ENCODE peak calls at places on chromosomes 7 and 10, in six cellular contexts. F, X, N, I, Q and W are unnamed samples.

GRCh38 chr7:28957064-28957821 is 887 bp downstream of the TRIL start:
- DNase-seq in F (peak), X (no peak), N (peak), I (no peak), Q (peak), W (peak)

GRCh38 chr7:8515786-8516185 is 82.4 kb downstream of the NXPH1 start:
- DNase-seq in F (no peak), X (peak), N (no peak), I (no peak), Q (no peak), W (no peak)

GRCh38 chr7:41881313-41882130 is 178.6 kb upstream of the INHBA start:
- DNase-seq in F (peak), X (no peak), N (no peak), I (peak), Q (peak), W (peak)

GRCh38 chr10:78614744-78615143 is 454.0 kb upstream of the ZMIZ1 start:
- DNase-seq in F (no peak), X (no peak), N (no peak), I (no peak), Q (no peak), W (no peak)

GRCh38 chr10:44199991-44200655 is 184.8 kb downstream of the CXCL12 start:
- DNase-seq in F (no peak), X (no peak), N (no peak), I (no peak), Q (no peak), W (no peak)

GRCh38 chr10:90674461-90674860 is 183.4 kb downstream of the HTR7 start:
- DNase-seq in F (no peak), X (no peak), N (no peak), I (no peak), Q (no peak), W (no peak)

GRCh38 chr10:34698979-34699378 is 116.1 kb downstream of the PARD3 start:
- DNase-seq in F (peak), X (peak), N (no peak), I (no peak), Q (no peak), W (peak)

GRCh38 chr7:64863021-64863420 is 40.1 kb upstream of the ZNF273 start:
- DNase-seq in F (no peak), X (no peak), N (no peak), I (no peak), Q (no peak), W (no peak)

GRCh38 chr10:119341236-119342016 is 134.1 kb downstream of the GRK5 start:
- DNase-seq in F (peak), X (peak), N (peak), I (no peak), Q (no peak), W (peak)

GRCh38 chr7:22992874-22993840 is 20.8 kb downstream of the HYCC1 start:
- DNase-seq in F (no peak), X (no peak), N (no peak), I (peak), Q (no peak), W (no peak)

GRCh38 chr10:84820121-84820520 is 491.7 kb downstream of the CCSER2 start:
- DNase-seq in F (no peak), X (peak), N (no peak), I (peak), Q (no peak), W (peak)
- TF ChIP-seq CTCF in F (no peak), X (peak), N (no peak), I (peak), Q (no peak), W (peak)

GRCh38 chr10:123134915-123135414 is 805 bp upstream of the HMX3 start:
- DNase-seq in F (no peak), X (no peak), N (no peak), I (no peak), Q (no peak), W (no peak)

GRCh38 chr10:123135415-123136141 is at the start of gene HMX3:
- DNase-seq in F (peak), X (no peak), N (no peak), I (no peak), Q (no peak), W (no peak)

GRCh38 chr10:123139165-123139520 is 3.4 kb downstream of the HMX3 start:
- DNase-seq in F (no peak), X (no peak), N (no peak), I (no peak), Q (no peak), W (no peak)

GRCh38 chr10:123136221-123136805 is 543 bp downstream of the HMX3 start:
- DNase-seq in F (no peak), X (no peak), N (no peak), I (no peak), Q (no peak), W (no peak)

DNA sequence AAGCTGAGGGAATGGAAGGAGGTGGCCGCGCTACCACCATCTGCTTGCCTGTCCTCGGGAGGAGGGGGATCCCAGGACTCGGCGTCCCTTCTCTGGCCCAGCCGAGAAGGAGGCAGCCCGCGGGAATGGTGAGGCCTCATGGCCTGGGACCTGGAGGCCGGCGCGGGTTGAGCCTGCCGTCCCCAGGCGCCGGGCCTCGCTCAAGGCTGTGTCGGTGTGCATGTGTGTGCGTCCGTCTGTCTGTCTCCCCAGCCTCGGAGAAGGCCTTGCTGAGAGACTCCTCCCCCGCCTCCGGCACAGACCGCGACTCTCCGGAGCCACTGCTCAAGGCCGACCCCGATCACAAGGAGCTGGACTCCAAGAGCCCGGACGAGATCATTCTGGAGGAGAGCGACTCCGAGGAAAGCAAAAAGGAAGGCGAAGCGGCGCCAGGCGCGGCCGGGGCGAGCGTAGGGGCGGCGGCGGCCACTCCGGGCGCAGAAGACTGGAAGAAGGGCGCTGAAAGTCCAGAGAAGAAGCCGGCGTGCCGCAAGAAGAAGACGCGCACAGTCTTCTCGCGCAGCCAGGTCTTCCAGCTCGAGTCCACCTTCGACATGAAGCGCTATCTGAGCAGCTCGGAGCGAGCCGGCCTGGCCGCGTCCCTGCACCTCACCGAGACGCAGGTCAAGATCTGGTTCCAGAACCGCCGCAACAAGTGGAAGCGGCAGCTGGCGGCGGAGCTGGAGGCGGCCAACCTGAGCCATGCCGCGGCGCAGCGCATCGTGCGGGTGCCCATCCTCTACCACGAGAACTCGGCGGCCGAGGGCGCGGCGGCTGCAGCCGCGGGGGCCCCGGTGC is 1.3 kb downstream of the HMX3 start:
- DNase-seq in F (no peak), X (no peak), N (no peak), I (no peak), Q (no peak), W (no peak)
- H3K4me3 ChIP-seq in F (peak), X (peak), N (no peak), I (no peak), Q (peak), W (no peak)

GRCh38 chr7:1530946-1531262 is 402 bp downstream of the MAFK start:
- DNase-seq in F (no peak), X (no peak), N (no peak), I (no peak), Q (no peak), W (no peak)
- TF ChIP-seq CTCF in F (no peak), X (no peak), N (no peak), I (no peak), Q (no peak), W (no peak)

DNA sequence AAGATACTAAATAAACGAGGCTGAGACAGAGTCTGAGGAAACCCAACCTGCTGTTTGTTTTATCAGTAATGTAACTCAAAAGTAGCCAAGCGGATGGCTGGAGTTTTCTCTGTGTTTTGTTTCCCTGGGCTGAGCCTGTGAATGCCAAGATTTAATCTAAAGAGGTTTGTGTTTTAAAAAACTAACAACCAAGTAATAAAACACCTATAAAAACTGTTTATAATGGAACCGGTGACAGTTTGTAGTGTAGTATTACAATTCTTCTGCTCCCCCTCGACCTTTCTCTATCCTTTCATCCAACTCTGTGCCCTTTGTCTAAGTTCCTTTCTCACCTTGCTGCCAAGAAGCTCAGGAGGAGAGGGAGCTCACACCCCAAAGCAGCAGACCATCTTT is 2.6 kb upstream of the KAT6B start:
- DNase-seq in F (no peak), X (peak), N (no peak), I (no peak), Q (no peak), W (no peak)
- H3K4me3 ChIP-seq in F (no peak), X (peak), N (no peak), I (peak), Q (no peak), W (no peak)

DNA sequence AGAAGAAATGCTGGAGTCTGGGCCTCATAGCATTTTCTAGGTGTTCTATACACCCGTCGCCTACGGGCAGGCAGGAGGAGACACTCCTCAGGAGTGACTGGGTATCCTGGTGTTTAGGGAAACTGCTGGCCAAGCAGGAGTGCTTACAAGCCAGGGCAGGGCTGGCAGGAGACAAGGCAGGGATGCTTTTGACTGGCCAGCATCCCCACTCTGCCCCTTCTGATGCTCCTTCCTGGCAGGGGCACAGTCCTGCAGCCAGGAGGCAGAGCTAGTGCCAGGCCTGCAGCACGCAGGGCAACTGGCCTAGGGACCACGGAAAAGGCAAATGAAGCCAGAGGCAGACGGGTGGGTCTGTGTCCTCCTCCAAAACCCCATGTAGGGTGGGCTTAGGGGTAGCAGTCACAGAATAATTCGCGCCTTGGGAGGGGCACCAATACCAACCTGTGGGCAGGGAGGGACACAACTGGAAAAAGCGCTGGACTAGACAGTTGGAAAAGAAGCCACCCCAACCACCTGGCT is 4.9 kb downstream of the IMPDH1 start:
- DNase-seq in F (no peak), X (peak), N (no peak), I (peak), Q (peak), W (no peak)
- TF ChIP-seq CTCF in F (peak), X (peak), N (no peak), I (no peak), Q (no peak), W (peak)

GRCh38 chr10:21514808-21515580 is 10.5 kb downstream of the SKIDA1 start:
- DNase-seq in F (no peak), X (no peak), N (no peak), I (no peak), Q (no peak), W (peak)

GRCh38 chr10:21514101-21514807 is 11.2 kb downstream of the SKIDA1 start:
- DNase-seq in F (no peak), X (no peak), N (no peak), I (no peak), Q (no peak), W (no peak)

GRCh38 chr10:21517134-21517982 is 8.1 kb downstream of the SKIDA1 start:
- DNase-seq in F (peak), X (peak), N (peak), I (peak), Q (peak), W (peak)

GRCh38 chr10:21516270-21517131 is 9.0 kb downstream of the SKIDA1 start:
- DNase-seq in F (peak), X (peak), N (peak), I (peak), Q (peak), W (peak)

GRCh38 chr10:21515581-21516269 is 9.8 kb downstream of the SKIDA1 start:
- DNase-seq in F (no peak), X (no peak), N (no peak), I (no peak), Q (no peak), W (no peak)
- H3K4me3 ChIP-seq in F (peak), X (peak), N (peak), I (no peak), Q (peak), W (peak)

GRCh38 chr10:74077416-74077815 is 73.2 kb downstream of the AP3M1 start:
- DNase-seq in F (no peak), X (no peak), N (no peak), I (no peak), Q (no peak), W (no peak)

GRCh38 chr10:74078037-74078436 is 72.6 kb downstream of the AP3M1 start:
- DNase-seq in F (peak), X (peak), N (no peak), I (peak), Q (no peak), W (peak)

GRCh38 chr10:74079028-74079913 is 71.4 kb downstream of the AP3M1 start:
- DNase-seq in F (peak), X (peak), N (no peak), I (no peak), Q (no peak), W (peak)

GRCh38 chr10:74076961-74077360 is 73.7 kb downstream of the AP3M1 start:
- DNase-seq in F (no peak), X (no peak), N (no peak), I (no peak), Q (no peak), W (no peak)

DNA sequence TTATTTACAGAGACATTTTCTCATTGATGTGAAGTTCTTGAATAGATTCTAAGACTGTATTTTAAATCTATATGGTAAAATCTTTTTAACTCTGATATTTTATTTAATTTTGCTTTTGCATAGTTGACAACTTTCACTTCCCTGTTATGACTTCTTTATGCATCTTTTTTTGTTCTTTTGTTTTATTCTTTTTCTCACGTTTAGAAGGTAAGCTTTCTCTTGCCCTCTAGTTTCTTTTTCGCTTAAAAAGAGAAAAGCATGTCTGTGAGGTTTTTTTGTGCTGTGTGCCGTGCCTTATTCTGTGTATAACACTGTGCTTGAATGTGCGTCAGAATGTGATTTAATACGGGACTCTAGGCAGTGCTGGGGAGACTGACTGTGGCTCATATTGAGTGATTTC is 74.7 kb downstream of the AP3M1 start:
- DNase-seq in F (no peak), X (no peak), N (no peak), I (no peak), Q (no peak), W (no peak)
- TF ChIP-seq CTCF in F (no peak), X (no peak), N (no peak), I (no peak), Q (no peak), W (no peak)

GRCh38 chr10:132627736-132628512 is 90.3 kb downstream of the INPP5A start:
- DNase-seq in F (peak), X (no peak), N (peak), I (no peak), Q (peak), W (peak)
- H3K4me3 ChIP-seq in F (no peak), X (no peak), N (no peak), I (no peak), Q (no peak), W (no peak)

GRCh38 chr10:92180326-92180881 is 110.5 kb downstream of the CPEB3 start:
- DNase-seq in F (no peak), X (peak), N (no peak), I (no peak), Q (no peak), W (no peak)

GRCh38 chr10:92183199-92183598 is 107.7 kb downstream of the CPEB3 start:
- DNase-seq in F (no peak), X (no peak), N (no peak), I (no peak), Q (no peak), W (no peak)

GRCh38 chr10:92184977-92185376 is 105.9 kb downstream of the CPEB3 start:
- DNase-seq in F (no peak), X (no peak), N (no peak), I (no peak), Q (no peak), W (no peak)

GRCh38 chr10:92177546-92177945 is 113.3 kb downstream of the CPEB3 start:
- DNase-seq in F (peak), X (no peak), N (no peak), I (no peak), Q (no peak), W (peak)

GRCh38 chr10:92181575-92181974 is 109.3 kb downstream of the CPEB3 start:
- DNase-seq in F (peak), X (peak), N (no peak), I (peak), Q (no peak), W (peak)
- TF ChIP-seq CTCF in F (peak), X (peak), N (peak), I (peak), Q (no peak), W (peak)

DNA sequence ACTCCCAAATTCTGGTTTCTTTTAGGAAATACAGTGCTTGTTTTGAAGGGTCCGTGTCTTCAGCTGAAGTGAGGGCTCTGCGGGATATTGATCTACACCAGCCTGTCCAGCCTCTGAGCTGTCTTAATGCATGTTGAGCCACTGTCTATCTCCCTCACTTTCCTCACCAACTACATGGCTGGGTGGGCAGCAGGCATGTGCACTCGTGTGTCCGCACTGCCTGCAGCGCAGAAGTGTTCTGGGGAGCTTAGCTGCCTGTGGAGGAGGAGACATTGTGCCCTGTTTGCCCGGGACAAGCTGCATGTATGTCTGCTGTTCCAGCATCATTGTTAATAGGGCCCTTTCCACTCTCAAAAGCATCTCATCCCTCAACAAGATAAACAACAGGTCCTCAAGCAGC is 133.1 kb upstream of the EEPD1 start:
- DNase-seq in F (no peak), X (no peak), N (no peak), I (no peak), Q (no peak), W (no peak)
- H3K4me3 ChIP-seq in F (no peak), X (no peak), N (no peak), I (no peak), Q (no peak), W (no peak)